ENCODE peak calls at places on chromosome 14, in seven cellular contexts. Y is lower leg skin, B is C1 segment of cervical spinal cord, R is lower lobe of right lung, A is NT2/D1, N is DMS 273 treated with DMSO at 0.1 percent for 48 hours, W is left ventricle myocardium superior. X is an unnamed sample.

GRCh38 chr14:64789696-64790095 is 85.5 kb downstream of the PLEKHG3 start:
- DNase-seq in Y (no peak), B (no peak), R (no peak), A (no peak), N (no peak), W (no peak), X (no peak)

GRCh38 chr14:99203080-99203479 is 68.9 kb downstream of the BCL11B start:
- DNase-seq in Y (no peak), B (no peak), R (no peak), A (no peak), N (no peak), W (no peak), X (no peak)

GRCh38 chr14:24296341-24297157 is 3.0 kb downstream of the DHRS1 start:
- DNase-seq in Y (no peak), B (peak; percentile 53), R (peak; percentile 72), A (peak; percentile 28), N (peak; percentile 37), W (peak; percentile 60), X (peak; percentile 16)

GRCh38 chr14:59009967-59010366 is 178.5 kb upstream of the DAAM1 start:
- DNase-seq in Y (no peak), B (no peak), R (no peak), A (no peak), N (no peak), W (no peak), X (no peak)

GRCh38 chr14:67453575-67454300 is 34.8 kb downstream of the TMEM229B start:
- DNase-seq in Y (no peak), B (no peak), R (no peak), A (no peak), N (no peak), W (no peak), X (no peak)

GRCh38 chr14:58731465-58732330 is 93.9 kb downstream of the DACT1 start:
- DNase-seq in Y (no peak), B (no peak), R (no peak), A (no peak), N (no peak), W (no peak), X (no peak)

GRCh38 chr14:95527392-95528002 is 7.4 kb upstream of the GLRX5 start:
- DNase-seq in Y (peak; percentile 90), B (no peak), R (no peak), A (no peak), N (no peak), W (no peak), X (no peak)

GRCh38 chr14:70871863-70872677 is 35.2 kb upstream of the PCNX1 start:
- DNase-seq in Y (no peak), B (no peak), R (no peak), A (no peak), N (no peak), W (no peak), X (no peak)

GRCh38 chr14:106378191-106378590 is 851.8 kb downstream of the TMEM121 start:
- DNase-seq in Y (no peak), B (no peak), R (no peak), A (no peak), N (no peak), W (no peak), X (no peak)

GRCh38 chr14:89531661-89532335 is 114.8 kb upstream of the FOXN3 start:
- DNase-seq in Y (no peak), B (no peak), R (no peak), A (no peak), N (no peak), W (no peak), X (no peak)

GRCh38 chr14:103186241-103186835 is 63.1 kb downstream of the TNFAIP2 start:
- DNase-seq in Y (no peak), B (no peak), R (no peak), A (no peak), N (no peak), W (no peak), X (no peak)